ENCODE peak calls at places on chromosomes 5 and 9, in four cellular contexts. One of them, this sample, is unnamed. For H3K4me1 and H3K27me3, the result is how much of the 10 kb centered on the place peaks cover.

GRCh38 chr5:94499806-94500205 is 118.6 kb downstream of the KIAA0825 start:
- DNase-seq in tibial artery: no peak
- DNase-seq in keratinocyte: no peak
- DNase-seq in sigmoid colon: no peak
- DNase-seq in this sample: no peak

GRCh38 chr9:127132375-127132774 is 9.9 kb upstream of the ANGPTL2 start:
- DNase-seq in sigmoid colon: peak
- DNase-seq in keratinocyte: no peak
- DNase-seq in tibial artery: no peak
- DNase-seq in this sample: no peak

GRCh38 chr9:81548911-81549310 is 140.4 kb downstream of the TLE1 start:
- DNase-seq in tibial artery: no peak
- DNase-seq in sigmoid colon: no peak
- DNase-seq in keratinocyte: no peak
- DNase-seq in this sample: no peak

GRCh38 chr5:73448451-73449136 is at the start of gene FOXD1:
- DNase-seq in tibial artery: peak
- DNase-seq in keratinocyte: peak
- DNase-seq in sigmoid colon: peak
- DNase-seq in this sample: peak

GRCh38 chr9:110446171-110446570 is 108.5 kb upstream of the TXNDC8 start:
- DNase-seq in tibial artery: no peak
- DNase-seq in sigmoid colon: no peak
- DNase-seq in keratinocyte: no peak
- DNase-seq in this sample: no peak

GRCh38 chr9:108134501-108135128 is 645.0 kb upstream of the KLF4 start:
- DNase-seq in tibial artery: no peak
- DNase-seq in sigmoid colon: no peak
- DNase-seq in keratinocyte: no peak
- DNase-seq in this sample: peak

GRCh38 chr5:14292766-14293165 is 149.6 kb downstream of the TRIO start:
- DNase-seq in sigmoid colon: no peak
- DNase-seq in keratinocyte: no peak
- DNase-seq in tibial artery: no peak
- DNase-seq in this sample: no peak

GRCh38 chr5:37658440-37658839 is 181.4 kb downstream of the GDNF start:
- DNase-seq in tibial artery: no peak
- DNase-seq in sigmoid colon: no peak
- DNase-seq in keratinocyte: no peak
- DNase-seq in this sample: no peak

GRCh38 chr5:132557425-132557805 is 638 bp downstream of the RAD50 start:
- DNase-seq in sigmoid colon: peak
- DNase-seq in tibial artery: peak
- DNase-seq in keratinocyte: no peak
- DNase-seq in this sample: peak

GRCh38 chr5:30197662-30198061 is 995.8 kb upstream of the CDH6 start:
- DNase-seq in tibial artery: no peak
- DNase-seq in keratinocyte: no peak
- DNase-seq in sigmoid colon: no peak
- DNase-seq in this sample: no peak

GRCh38 chr5:57458443-57458842 is 24.2 kb downstream of the ACTBL2 start:
- DNase-seq in tibial artery: no peak
- DNase-seq in sigmoid colon: no peak
- DNase-seq in keratinocyte: no peak
- DNase-seq in this sample: no peak

GRCh38 chr5:435156-435790 is 7.7 kb upstream of the EXOC3 start:
- DNase-seq in keratinocyte: no peak
- DNase-seq in sigmoid colon: peak
- DNase-seq in tibial artery: peak
- DNase-seq in this sample: no peak

GRCh38 chr9:136623849-136624183 is 38.9 kb upstream of the EGFL7 start:
- DNase-seq in sigmoid colon: no peak
- DNase-seq in tibial artery: no peak
- DNase-seq in keratinocyte: peak
- DNase-seq in this sample: no peak

GRCh38 chr9:37582548-37583157 is 6.5 kb upstream of the FBXO10 start:
- DNase-seq in tibial artery: no peak
- DNase-seq in sigmoid colon: no peak
- DNase-seq in keratinocyte: no peak
- DNase-seq in this sample: peak

GRCh38 chr9:106753155-106753671 is 109.8 kb upstream of the ZNF462 start:
- DNase-seq in sigmoid colon: no peak
- DNase-seq in keratinocyte: no peak
- DNase-seq in tibial artery: no peak
- DNase-seq in this sample: no peak

DNA sequence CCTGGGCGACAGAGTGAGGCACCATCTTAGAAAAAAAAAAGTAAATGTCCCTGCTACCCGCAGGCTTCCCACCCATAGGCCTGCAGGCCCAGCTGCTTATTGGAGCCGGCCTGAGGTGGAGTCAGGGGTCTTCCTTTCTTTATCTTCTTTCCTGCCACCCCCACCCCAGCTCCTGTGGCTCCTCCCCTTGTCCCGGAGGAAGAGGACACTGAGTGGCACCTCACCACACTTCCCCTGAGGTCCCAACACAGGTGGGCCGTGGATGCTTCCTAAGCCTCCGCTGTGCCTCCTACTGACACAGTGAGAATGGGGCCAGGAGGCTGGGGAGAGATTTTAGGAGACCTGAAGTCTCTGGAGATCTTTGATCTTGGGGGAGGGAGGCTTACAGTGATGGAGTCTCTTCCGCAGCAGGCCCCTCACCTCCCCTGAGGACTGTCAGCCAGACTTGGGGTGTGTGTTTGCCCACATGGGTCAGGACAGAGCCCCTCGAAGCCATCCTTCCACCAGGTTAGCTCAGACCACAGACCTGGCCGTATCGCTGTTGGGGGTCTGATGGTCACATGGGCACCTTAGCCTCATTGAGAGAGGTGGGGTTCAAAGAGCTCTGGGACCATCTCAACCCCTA is 135.4 kb upstream of the IER5L start:
- DNase-seq in sigmoid colon: peak
- DNase-seq in tibial artery: peak
- DNase-seq in keratinocyte: no peak
- DNase-seq in this sample: no peak
- H3K4me3 ChIP-seq in sigmoid colon: no peak
- H3K4me3 ChIP-seq in tibial artery: no peak
- H3K4me3 ChIP-seq in keratinocyte: no peak
- H3K4me3 ChIP-seq in this sample: no peak

GRCh38 chr9:2876320-2876719 is 32.4 kb upstream of the PUM3 start:
- DNase-seq in tibial artery: no peak
- DNase-seq in sigmoid colon: no peak
- DNase-seq in keratinocyte: no peak
- DNase-seq in this sample: no peak
- H3K4me1 ChIP-seq in tibial artery: under half
- H3K4me1 ChIP-seq in sigmoid colon: under half
- H3K4me1 ChIP-seq in keratinocyte: under half
- H3K4me1 ChIP-seq in this sample: under half

DNA sequence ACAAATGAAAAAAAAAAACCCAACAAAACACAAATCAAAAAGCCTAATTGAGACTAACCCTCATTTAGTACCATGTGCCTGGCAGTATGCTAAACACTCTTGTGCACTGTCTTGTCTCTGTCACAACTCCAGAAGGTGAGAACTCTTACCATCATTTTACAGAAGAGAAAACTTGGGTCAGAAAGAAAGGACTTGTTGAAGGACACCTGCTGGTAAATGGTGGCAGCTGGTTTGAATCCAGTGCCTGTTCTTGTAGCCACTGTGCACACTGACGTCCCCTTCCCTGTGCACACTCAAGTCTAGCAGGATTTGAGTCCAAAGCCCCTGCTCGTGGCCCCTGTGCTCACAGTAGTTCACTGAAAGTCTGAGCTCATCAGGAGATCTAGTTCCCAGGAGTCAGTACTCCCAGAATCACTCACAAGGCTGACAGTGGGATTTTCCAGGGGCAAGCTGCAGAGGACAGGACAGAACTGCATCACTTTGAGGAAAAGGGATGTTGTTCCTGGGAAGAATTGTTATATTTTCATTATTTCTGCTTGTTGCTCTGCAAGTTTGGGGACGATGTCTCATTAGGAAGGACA is 43.0 kb upstream of the HSD17B4 start:
- DNase-seq in keratinocyte: no peak
- DNase-seq in tibial artery: no peak
- DNase-seq in sigmoid colon: no peak
- DNase-seq in this sample: no peak
- H3K27me3 ChIP-seq in keratinocyte: under half
- H3K27me3 ChIP-seq in tibial artery: under half
- H3K27me3 ChIP-seq in sigmoid colon: under half
- H3K27me3 ChIP-seq in this sample: under half

GRCh38 chr5:140632366-140633080 is 452 bp downstream of the CD14 start:
- DNase-seq in keratinocyte: no peak
- DNase-seq in sigmoid colon: peak
- DNase-seq in tibial artery: peak
- DNase-seq in this sample: peak
- H3K4me3 ChIP-seq in keratinocyte: peak
- H3K4me3 ChIP-seq in sigmoid colon: peak
- H3K4me3 ChIP-seq in tibial artery: peak
- H3K4me3 ChIP-seq in this sample: peak

GRCh38 chr5:156677963-156678362 is 172.1 kb upstream of the PPP1R2B start:
- DNase-seq in keratinocyte: no peak
- DNase-seq in sigmoid colon: no peak
- DNase-seq in tibial artery: no peak
- DNase-seq in this sample: no peak

GRCh38 chr5:156681276-156681675 is 168.8 kb upstream of the PPP1R2B start:
- DNase-seq in tibial artery: no peak
- DNase-seq in keratinocyte: no peak
- DNase-seq in sigmoid colon: no peak
- DNase-seq in this sample: no peak

GRCh38 chr5:156675402-156675801 is 174.7 kb upstream of the PPP1R2B start:
- DNase-seq in tibial artery: no peak
- DNase-seq in keratinocyte: no peak
- DNase-seq in sigmoid colon: no peak
- DNase-seq in this sample: no peak

GRCh38 chr5:156680845-156681244 is 169.2 kb upstream of the PPP1R2B start:
- DNase-seq in keratinocyte: no peak
- DNase-seq in sigmoid colon: no peak
- DNase-seq in tibial artery: no peak
- DNase-seq in this sample: no peak

GRCh38 chr5:156678484-156678883 is 171.6 kb upstream of the PPP1R2B start:
- DNase-seq in sigmoid colon: no peak
- DNase-seq in tibial artery: no peak
- DNase-seq in keratinocyte: no peak
- DNase-seq in this sample: peak
- H3K4me1 ChIP-seq in sigmoid colon: under half
- H3K4me1 ChIP-seq in tibial artery: under half
- H3K4me1 ChIP-seq in keratinocyte: under half
- H3K4me1 ChIP-seq in this sample: under half

This sample was measured in small intestine.